ENCODE peak calls at places on chromosomes 7 and 10, in six cellular contexts. Q is spleen, I is psoas muscle, W is body of pancreas, V is Caco-2, F is hepatocyte. N is an unnamed sample. For H3K4me1, the result is how much of the 10 kb centered on the place peaks cover.

GRCh38 chr10:11823122-11823988 is at the start of gene PROSER2:
- DNase-seq in Q (peak), I (peak), W (peak), V (peak), F (peak), N (peak)

GRCh38 chr7:157907998-157908782 is 571.4 kb downstream of the DNAJB6 start:
- DNase-seq in Q (no peak), I (no peak), W (no peak), V (no peak), F (no peak), N (peak)

GRCh38 chr7:51132661-51133060 is 183.9 kb downstream of the COBL start:
- DNase-seq in Q (no peak), I (no peak), W (no peak), V (no peak), F (no peak), N (peak)

GRCh38 chr7:151838072-151838471 is 38.8 kb downstream of the PRKAG2 start:
- DNase-seq in Q (no peak), I (peak), W (no peak), V (no peak), F (no peak), N (no peak)

GRCh38 chr10:122663516-122664130 is 36.0 kb downstream of the C10orf120 start:
- DNase-seq in Q (no peak), I (no peak), W (no peak), V (no peak), F (no peak), N (no peak)

GRCh38 chr10:107889101-107889500 is 724.6 kb upstream of the SORCS1 start:
- DNase-seq in Q (no peak), I (no peak), W (no peak), V (no peak), F (no peak), N (no peak)

GRCh38 chr7:32957326-32958045 is at the start of gene FKBP9:
- DNase-seq in Q (peak), I (peak), W (peak), V (peak), F (peak), N (peak)

GRCh38 chr10:102399217-102400021 is 3.9 kb downstream of the NFKB2 start:
- DNase-seq in Q (peak), I (peak), W (peak), V (peak), F (peak), N (peak)

GRCh38 chr7:45872116-45873034 is 507 bp downstream of the CCDC201 start:
- DNase-seq in Q (no peak), I (no peak), W (no peak), V (peak), F (peak), N (peak)

GRCh38 chr7:100091411-100092181 is 2.8 kb downstream of the COPS6 start:
- DNase-seq in Q (no peak), I (no peak), W (no peak), V (peak), F (no peak), N (peak)

GRCh38 chr10:70308121-70309060 is 24.6 kb upstream of the NPFFR1 start:
- DNase-seq in Q (no peak), I (no peak), W (no peak), V (no peak), F (no peak), N (no peak)

GRCh38 chr10:3091346-3091787 is 24.0 kb downstream of the PFKP start:
- DNase-seq in Q (no peak), I (no peak), W (no peak), V (peak), F (peak), N (no peak)

GRCh38 chr7:79199961-79200360 is 253.5 kb downstream of the MAGI2 start:
- DNase-seq in Q (no peak), I (no peak), W (no peak), V (no peak), F (no peak), N (no peak)

GRCh38 chr7:39530996-39531395 is 35.2 kb upstream of the YAE1 start:
- DNase-seq in Q (no peak), I (no peak), W (no peak), V (no peak), F (peak), N (no peak)

GRCh38 chr7:22884911-22885823 is 62.5 kb upstream of the TOMM7 start:
- DNase-seq in Q (no peak), I (no peak), W (no peak), V (no peak), F (no peak), N (no peak)

GRCh38 chr7:28984631-28985030 is 26.5 kb upstream of the TRIL start:
- DNase-seq in Q (no peak), I (peak), W (no peak), V (no peak), F (peak), N (peak)

GRCh38 chr10:36172574-36172973 is 530.5 kb upstream of the FZD8 start:
- DNase-seq in Q (no peak), I (no peak), W (no peak), V (no peak), F (no peak), N (no peak)

GRCh38 chr7:258476-259190 is 31.3 kb upstream of the FOXL3 start:
- DNase-seq in Q (peak), I (no peak), W (no peak), V (no peak), F (no peak), N (no peak)

GRCh38 chr10:120511165-120511564 is 54.1 kb downstream of the PLPP4 start:
- DNase-seq in Q (no peak), I (no peak), W (no peak), V (no peak), F (no peak), N (no peak)

GRCh38 chr10:132146271-132146671 is 40.5 kb upstream of the DPYSL4 start:
- DNase-seq in Q (peak), I (peak), W (no peak), V (no peak), F (no peak), N (no peak)

GRCh38 chr7:36338256-36338655 is 51.4 kb upstream of the ANLN start:
- DNase-seq in Q (no peak), I (no peak), W (no peak), V (no peak), F (no peak), N (no peak)

DNA sequence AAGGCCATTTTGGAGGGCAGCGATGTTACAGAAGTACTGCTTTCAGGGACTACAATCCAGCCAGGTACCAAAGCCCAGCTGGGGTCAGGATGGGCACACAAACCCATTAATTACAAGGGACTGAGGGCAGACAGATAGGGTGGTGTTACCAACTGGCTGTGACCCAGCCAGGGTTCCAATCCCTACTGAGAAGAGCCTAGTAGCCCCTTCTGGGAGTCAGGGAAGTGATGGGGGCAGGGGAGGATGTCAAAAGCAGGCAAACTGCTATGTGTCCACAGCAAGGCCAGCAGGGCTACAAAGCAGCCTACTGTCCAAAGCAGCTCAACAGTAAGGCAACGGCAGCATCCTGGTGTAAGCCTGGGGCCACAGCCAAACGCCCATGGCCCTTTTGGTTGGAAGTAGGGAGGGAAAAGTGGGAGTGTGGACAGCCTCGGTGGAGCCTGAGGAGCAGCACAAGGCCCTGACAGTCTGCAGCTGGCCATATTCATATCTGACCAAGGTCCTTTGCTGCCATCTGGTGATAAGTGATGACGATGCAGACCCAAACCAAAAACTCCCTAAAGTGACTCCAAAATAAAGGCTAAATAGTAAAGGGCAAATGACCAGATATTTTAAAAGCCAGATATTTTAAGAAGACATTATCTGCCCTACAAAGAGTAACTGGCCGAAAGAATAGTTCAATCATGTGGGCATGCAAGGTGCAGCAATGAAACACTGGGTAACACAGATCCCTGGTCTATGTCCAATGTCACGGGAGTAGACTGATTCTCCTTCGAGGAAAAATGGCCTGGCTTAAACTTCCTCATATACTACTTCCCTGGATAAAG is 56.9 kb downstream of the XPNPEP1 start:
- DNase-seq in Q (no peak), I (no peak), W (no peak), V (peak), F (peak), N (peak)
- TF ChIP-seq CTCF in Q (peak), I (peak), W (no peak), V (peak), F (peak), N (peak)

GRCh38 chr10:32953277-32953927 is 4.6 kb downstream of the ITGB1 start:
- DNase-seq in Q (no peak), I (no peak), W (no peak), V (no peak), F (no peak), N (no peak)
- H3K4me1 ChIP-seq in Q (half or more), I (half or more), W (half or more), V (half or more), F (under half), N (under half)

GRCh38 chr10:125062244-125063208 is 97.8 kb downstream of the CTBP2 start:
- DNase-seq in Q (no peak), I (peak), W (no peak), V (no peak), F (no peak), N (no peak)

GRCh38 chr10:125060038-125060437 is 100.3 kb downstream of the CTBP2 start:
- DNase-seq in Q (no peak), I (no peak), W (no peak), V (no peak), F (no peak), N (no peak)

GRCh38 chr10:125061557-125062243 is 98.7 kb downstream of the CTBP2 start:
- DNase-seq in Q (no peak), I (peak), W (no peak), V (no peak), F (no peak), N (no peak)

GRCh38 chr10:125060851-125061556 is 99.4 kb downstream of the CTBP2 start:
- DNase-seq in Q (peak), I (peak), W (peak), V (peak), F (peak), N (peak)

DNA sequence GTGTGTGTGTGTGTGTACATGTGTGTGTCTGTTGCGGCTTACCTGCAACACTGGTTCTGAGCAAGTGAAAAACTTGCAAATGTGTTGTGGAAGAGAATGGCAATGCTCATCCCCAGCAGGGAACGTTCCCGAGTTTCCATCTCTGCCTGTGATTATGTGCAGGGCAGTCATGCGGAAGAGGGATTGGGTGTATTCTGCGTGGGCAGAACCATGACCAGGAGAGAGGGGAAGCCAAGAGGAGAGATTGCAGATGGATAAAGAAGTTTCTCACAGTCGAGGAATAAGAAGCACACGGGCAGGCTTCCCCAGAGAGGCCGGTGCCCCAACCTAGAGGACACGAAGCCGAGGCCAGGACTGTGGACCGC is 99.9 kb downstream of the CTBP2 start:
- DNase-seq in Q (no peak), I (no peak), W (no peak), V (no peak), F (no peak), N (no peak)
- H3K4me3 ChIP-seq in Q (no peak), I (peak), W (no peak), V (no peak), F (no peak), N (no peak)

GRCh38 chr7:150753826-150754603 is 16.8 kb downstream of the GIMAP5 start:
- DNase-seq in Q (no peak), I (no peak), W (no peak), V (peak), F (no peak), N (peak)

GRCh38 chr7:150755473-150756099 is 18.4 kb downstream of the GIMAP5 start:
- DNase-seq in Q (no peak), I (no peak), W (no peak), V (no peak), F (no peak), N (no peak)

GRCh38 chr7:150754950-150755349 is 17.7 kb downstream of the GIMAP5 start:
- DNase-seq in Q (no peak), I (no peak), W (no peak), V (no peak), F (no peak), N (no peak)

GRCh38 chr7:150759479-150759878 is 22.3 kb downstream of the GIMAP5 start:
- DNase-seq in Q (no peak), I (no peak), W (no peak), V (no peak), F (no peak), N (no peak)

GRCh38 chr7:150756858-150757257 is 19.6 kb downstream of the GIMAP5 start:
- DNase-seq in Q (no peak), I (no peak), W (no peak), V (peak), F (no peak), N (no peak)
- TF ChIP-seq CTCF in Q (peak), I (peak), W (peak), V (peak), F (peak), N (no peak)

DNA sequence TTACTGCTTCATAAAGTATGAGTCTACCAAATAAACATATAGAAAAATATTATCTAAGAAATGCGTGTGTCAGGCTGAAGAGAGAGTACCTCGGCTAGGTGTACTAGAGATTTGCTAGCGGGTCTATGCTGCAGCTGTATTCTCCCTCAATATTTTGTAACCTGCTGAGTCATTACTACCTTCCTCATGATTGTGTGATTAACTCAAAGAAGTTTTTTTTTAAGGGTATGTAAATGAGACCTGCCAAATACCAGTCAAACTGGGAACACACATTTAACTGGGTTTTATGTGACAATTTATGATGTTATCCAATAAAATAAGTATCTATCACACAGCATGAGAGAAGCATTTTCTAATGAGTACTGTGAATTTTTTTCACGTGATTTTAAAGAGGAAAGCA is 180.4 kb downstream of the RNF133 start:
- DNase-seq in Q (no peak), I (no peak), W (no peak), V (no peak), F (no peak), N (no peak)
- H3K4me1 ChIP-seq in Q (under half), I (under half), W (under half), V (under half), F (under half), N (under half)

GRCh38 chr10:103549349-103549685 is 55.8 kb downstream of the NEURL1 start:
- DNase-seq in Q (peak), I (no peak), W (no peak), V (no peak), F (no peak), N (peak)
- H3K4me3 ChIP-seq in Q (no peak), I (no peak), W (no peak), V (no peak), F (no peak), N (no peak)

N was measured in endodermal cell.